ENCODE peak calls at places on chromosomes 2 and 18, in ten cellular contexts. One of them, this sample, is unnamed.
A peak's percentile ranks its signal among the peaks of the same experiment; 100 is the strongest.

GRCh38 chr2:196487426-196487825 is 152.1 kb upstream of the CCDC150 start:
- DNase-seq in GM12865: no peak
- DNase-seq in activated T-helper 1 cell treated with Interleukin-2 at 50 U/mL for 16 hours: no peak
- DNase-seq in GM06990: no peak
- DNase-seq in activated T-cell treated with anti-CD3 and anti-CD28 coated beads, Interleukin-2, amount 50 U/mL, for 48 hours: no peak
- DNase-seq in tibial artery: no peak
- DNase-seq in occipital lobe: no peak
- DNase-seq in NCI-H1694 treated with DMSO at 0.1 percent for 48 hours: no peak
- DNase-seq in neuronal stem cell: no peak
- DNase-seq in NCI-H748 treated with DMSO at 0.1 percent for 48 hours: no peak
- DNase-seq in this sample: no peak

GRCh38 chr2:34229998-34230397 is 630.9 kb upstream of the FAM98A start:
- DNase-seq in GM12865: no peak
- DNase-seq in activated T-helper 1 cell treated with Interleukin-2 at 50 U/mL for 16 hours: no peak
- DNase-seq in GM06990: no peak
- DNase-seq in activated T-cell treated with anti-CD3 and anti-CD28 coated beads, Interleukin-2, amount 50 U/mL, for 48 hours: no peak
- DNase-seq in tibial artery: no peak
- DNase-seq in occipital lobe: no peak
- DNase-seq in NCI-H1694 treated with DMSO at 0.1 percent for 48 hours: no peak
- DNase-seq in neuronal stem cell: no peak
- DNase-seq in NCI-H748 treated with DMSO at 0.1 percent for 48 hours: no peak
- DNase-seq in this sample: peak; percentile 52

GRCh38 chr2:86634352-86634751 is 10.7 kb upstream of the RNF103 start:
- DNase-seq in GM12865: no peak
- DNase-seq in activated T-helper 1 cell treated with Interleukin-2 at 50 U/mL for 16 hours: no peak
- DNase-seq in GM06990: no peak
- DNase-seq in activated T-cell treated with anti-CD3 and anti-CD28 coated beads, Interleukin-2, amount 50 U/mL, for 48 hours: no peak
- DNase-seq in tibial artery: no peak
- DNase-seq in occipital lobe: no peak
- DNase-seq in NCI-H1694 treated with DMSO at 0.1 percent for 48 hours: no peak
- DNase-seq in neuronal stem cell: no peak
- DNase-seq in NCI-H748 treated with DMSO at 0.1 percent for 48 hours: no peak
- DNase-seq in this sample: no peak

GRCh38 chr18:66317243-66318090 is 286.4 kb downstream of the CDH19 start:
- DNase-seq in GM12865: no peak
- DNase-seq in activated T-helper 1 cell treated with Interleukin-2 at 50 U/mL for 16 hours: no peak
- DNase-seq in GM06990: no peak
- DNase-seq in activated T-cell treated with anti-CD3 and anti-CD28 coated beads, Interleukin-2, amount 50 U/mL, for 48 hours: no peak
- DNase-seq in tibial artery: no peak
- DNase-seq in occipital lobe: no peak
- DNase-seq in NCI-H1694 treated with DMSO at 0.1 percent for 48 hours: no peak
- DNase-seq in neuronal stem cell: no peak
- DNase-seq in NCI-H748 treated with DMSO at 0.1 percent for 48 hours: no peak
- DNase-seq in this sample: peak; percentile 1

GRCh38 chr2:216622526-216622925 is 10.7 kb upstream of the IGFBP2 start:
- DNase-seq in GM12865: no peak
- DNase-seq in activated T-helper 1 cell treated with Interleukin-2 at 50 U/mL for 16 hours: no peak
- DNase-seq in GM06990: no peak
- DNase-seq in activated T-cell treated with anti-CD3 and anti-CD28 coated beads, Interleukin-2, amount 50 U/mL, for 48 hours: no peak
- DNase-seq in tibial artery: no peak
- DNase-seq in occipital lobe: no peak
- DNase-seq in NCI-H1694 treated with DMSO at 0.1 percent for 48 hours: no peak
- DNase-seq in neuronal stem cell: no peak
- DNase-seq in NCI-H748 treated with DMSO at 0.1 percent for 48 hours: no peak
- DNase-seq in this sample: no peak

GRCh38 chr18:44601447-44601846 is 79.2 kb upstream of the SETBP1 start:
- DNase-seq in GM12865: no peak
- DNase-seq in activated T-helper 1 cell treated with Interleukin-2 at 50 U/mL for 16 hours: no peak
- DNase-seq in GM06990: no peak
- DNase-seq in activated T-cell treated with anti-CD3 and anti-CD28 coated beads, Interleukin-2, amount 50 U/mL, for 48 hours: no peak
- DNase-seq in tibial artery: no peak
- DNase-seq in occipital lobe: no peak
- DNase-seq in NCI-H1694 treated with DMSO at 0.1 percent for 48 hours: no peak
- DNase-seq in neuronal stem cell: no peak
- DNase-seq in NCI-H748 treated with DMSO at 0.1 percent for 48 hours: no peak
- DNase-seq in this sample: peak; percentile 79

GRCh38 chr2:105769504-105769903 is 24.8 kb downstream of the NCK2 start:
- DNase-seq in GM12865: no peak
- DNase-seq in activated T-helper 1 cell treated with Interleukin-2 at 50 U/mL for 16 hours: no peak
- DNase-seq in GM06990: no peak
- DNase-seq in activated T-cell treated with anti-CD3 and anti-CD28 coated beads, Interleukin-2, amount 50 U/mL, for 48 hours: peak; percentile 54
- DNase-seq in tibial artery: no peak
- DNase-seq in occipital lobe: no peak
- DNase-seq in NCI-H1694 treated with DMSO at 0.1 percent for 48 hours: no peak
- DNase-seq in neuronal stem cell: no peak
- DNase-seq in NCI-H748 treated with DMSO at 0.1 percent for 48 hours: no peak
- DNase-seq in this sample: no peak

GRCh38 chr2:161131074-161131680 is 29.1 kb upstream of the TANK start:
- DNase-seq in GM12865: no peak
- DNase-seq in activated T-helper 1 cell treated with Interleukin-2 at 50 U/mL for 16 hours: no peak
- DNase-seq in GM06990: no peak
- DNase-seq in activated T-cell treated with anti-CD3 and anti-CD28 coated beads, Interleukin-2, amount 50 U/mL, for 48 hours: no peak
- DNase-seq in tibial artery: no peak
- DNase-seq in occipital lobe: no peak
- DNase-seq in NCI-H1694 treated with DMSO at 0.1 percent for 48 hours: no peak
- DNase-seq in neuronal stem cell: no peak
- DNase-seq in NCI-H748 treated with DMSO at 0.1 percent for 48 hours: no peak
- DNase-seq in this sample: no peak

GRCh38 chr2:85275984-85276540 is 51.7 kb downstream of the TGOLN2 start:
- DNase-seq in GM12865: no peak
- DNase-seq in activated T-helper 1 cell treated with Interleukin-2 at 50 U/mL for 16 hours: no peak
- DNase-seq in GM06990: no peak
- DNase-seq in activated T-cell treated with anti-CD3 and anti-CD28 coated beads, Interleukin-2, amount 50 U/mL, for 48 hours: no peak
- DNase-seq in tibial artery: no peak
- DNase-seq in occipital lobe: no peak
- DNase-seq in NCI-H1694 treated with DMSO at 0.1 percent for 48 hours: no peak
- DNase-seq in neuronal stem cell: no peak
- DNase-seq in NCI-H748 treated with DMSO at 0.1 percent for 48 hours: no peak
- DNase-seq in this sample: no peak